ENCODE peak calls at places on chromosomes 4 and X, in six cellular contexts. L, G, U, A, V and Z are unnamed samples.

GRCh38 chr4:148054275-148054674 is 322.4 kb downstream of the ARHGAP10 start:
- DNase-seq in G (no peak), L (no peak), A (no peak), U (no peak), V (no peak), Z (no peak)

GRCh38 chr4:161554372-161554990 is 609.3 kb downstream of the FSTL5 start:
- DNase-seq in L (peak), V (peak), U (no peak), G (no peak), A (no peak), Z (no peak)

GRCh38 chr4:47128991-47129390 is 97.6 kb downstream of the GABRB1 start:
- DNase-seq in L (no peak), A (no peak), U (no peak), V (no peak), G (no peak), Z (no peak)

GRCh38 chrX:65581661-65582339 is 47.2 kb upstream of the LAS1L start:
- DNase-seq in U (peak), A (peak), G (peak), V (peak), L (peak), Z (peak)

GRCh38 chr4:42865572-42866189 is 26.8 kb upstream of the GRXCR1 start:
- DNase-seq in L (peak), A (peak), G (no peak), U (no peak), V (no peak), Z (peak)

GRCh38 chr4:187309456-187309855 is 585.8 kb upstream of the FAT1 start:
- DNase-seq in A (peak), G (no peak), V (peak), U (no peak), L (peak), Z (no peak)

GRCh38 chrX:71872542-71873458 is 37.8 kb upstream of the NHSL2 start:
- DNase-seq in V (no peak), A (no peak), L (no peak), G (no peak), U (no peak), Z (no peak)

GRCh38 chrX:31551913-31552312 is 480.1 kb upstream of the FTHL17 start:
- DNase-seq in L (no peak), A (no peak), G (no peak), V (peak), U (no peak), Z (no peak)

GRCh38 chr4:168124008-168124641 is 31.8 kb downstream of the ANXA10 start:
- DNase-seq in U (no peak), V (peak), L (no peak), A (peak), G (no peak), Z (no peak)

GRCh38 chrX:55907968-55908607 is 190.5 kb downstream of the RRAGB start:
- DNase-seq in L (no peak), U (peak), G (peak), A (peak), V (no peak), Z (peak)

GRCh38 chr4:144591401-144591800 is 54.6 kb upstream of the HHIP start:
- DNase-seq in A (no peak), V (peak), L (peak), G (no peak), U (no peak), Z (no peak)

GRCh38 chr4:150231108-150231770 is 153.0 kb downstream of the DCLK2 start:
- DNase-seq in L (no peak), G (no peak), V (no peak), A (no peak), U (no peak), Z (no peak)

GRCh38 chr4:67082746-67083145 is 462.6 kb downstream of the CENPC start:
- DNase-seq in G (no peak), L (no peak), V (no peak), A (no peak), U (no peak), Z (no peak)

GRCh38 chr4:141540643-141541042 is 95.7 kb upstream of the IL15 start:
- DNase-seq in G (no peak), V (no peak), L (no peak), U (no peak), A (no peak), Z (no peak)

GRCh38 chrX:19303216-19303880 is 40.4 kb upstream of the PDHA1 start:
- DNase-seq in L (no peak), G (no peak), U (peak), V (no peak), A (peak), Z (no peak)

GRCh38 chr4:7763788-7764187 is 175.9 kb downstream of the AFAP1 start:
- DNase-seq in L (peak), U (peak), V (peak), A (peak), G (no peak), Z (no peak)

GRCh38 chr4:184648220-184649025 is 824 bp downstream of the CASP3 start:
- DNase-seq in A (peak), G (peak), L (no peak), V (no peak), U (peak), Z (peak)

GRCh38 chr4:89469930-89470375 is 162.4 kb upstream of the GPRIN3 start:
- DNase-seq in L (peak), G (no peak), U (no peak), V (peak), A (peak), Z (no peak)

GRCh38 chrX:41906515-41907165 is 16.7 kb downstream of the CASK start:
- DNase-seq in U (no peak), G (no peak), A (peak), V (no peak), L (no peak), Z (no peak)

GRCh38 chr4:89226665-89227572 is 80.7 kb downstream of the GPRIN3 start:
- DNase-seq in L (peak), U (peak), G (peak), A (peak), V (peak), Z (peak)

GRCh38 chrX:119605398-119605738 is 856 bp downstream of the NKRF start:
- DNase-seq in G (no peak), A (peak), U (no peak), L (no peak), V (no peak), Z (peak)

GRCh38 chrX:14865201-14865600 is 7.7 kb downstream of the FANCB start:
- DNase-seq in L (no peak), G (no peak), V (no peak), A (no peak), U (no peak), Z (no peak)